ENCODE peak calls at places on chromosome 14, in six cellular contexts. P is suprapubic skin; F is neural crest cell; J is fibroblast of lung; O is activated CD8-positive, alpha-beta T cell treated with anti-CD3 and anti-CD28 coated beads for 36 hours; U is AG09319. W is an unnamed sample.

GRCh38 chr14:33432407-33433023 is 493.8 kb downstream of the NPAS3 start:
- DNase-seq in F (no peak), O (peak), P (no peak), J (peak), U (peak), W (no peak)

GRCh38 chr14:85079842-85080741 is 449.9 kb upstream of the FLRT2 start:
- DNase-seq in O (no peak), J (no peak), F (no peak), P (no peak), U (no peak), W (no peak)

GRCh38 chr14:32710351-32711102 is 228.2 kb upstream of the NPAS3 start:
- DNase-seq in U (no peak), P (no peak), J (peak), O (no peak), F (no peak), W (no peak)

GRCh38 chr14:80387563-80387981 is 176.3 kb upstream of the DIO2 start:
- DNase-seq in P (no peak), U (no peak), J (no peak), O (no peak), F (no peak), W (no peak)

GRCh38 chr14:42950363-42950762 is 1343.7 kb downstream of the LRFN5 start:
- DNase-seq in U (no peak), P (no peak), J (no peak), O (no peak), F (no peak), W (no peak)

GRCh38 chr14:105481886-105482454 is 4.7 kb upstream of the CRIP1 start:
- DNase-seq in U (peak), P (peak), O (peak), F (peak), J (peak), W (peak)

GRCh38 chr14:104843442-104844305 is 21.4 kb upstream of the CEP170B start:
- DNase-seq in O (no peak), J (no peak), P (peak), F (no peak), U (no peak), W (peak)

GRCh38 chr14:21768116-21768874 is 94.7 kb upstream of the OR4E1 start:
- DNase-seq in F (no peak), J (no peak), P (no peak), O (peak), U (no peak), W (no peak)

GRCh38 chr14:32077081-32078029 is at the start of gene ARHGAP5:
- DNase-seq in P (peak), O (peak), U (no peak), F (peak), J (peak), W (peak)

GRCh38 chr14:96167224-96168148 is 37.2 kb upstream of the BDKRB2 start:
- DNase-seq in J (peak), F (no peak), O (no peak), U (peak), P (peak), W (no peak)

GRCh38 chr14:76708028-76708427 is 53.2 kb upstream of the VASH1 start:
- DNase-seq in J (peak), F (no peak), O (no peak), P (no peak), U (no peak), W (no peak)

GRCh38 chr14:81694419-81694818 is 160.8 kb upstream of the SEL1L start:
- DNase-seq in F (no peak), O (no peak), J (no peak), P (no peak), U (no peak), W (no peak)

GRCh38 chr14:22721213-22721612 is 45.3 kb upstream of the OXA1L start:
- DNase-seq in O (no peak), J (no peak), P (no peak), F (no peak), U (no peak), W (no peak)

GRCh38 chr14:104794641-104795467 is 694 bp downstream of the AKT1 start:
- DNase-seq in U (no peak), F (no peak), O (peak), J (peak), P (no peak), W (peak)

GRCh38 chr14:98931911-98932310 is 340.1 kb downstream of the BCL11B start:
- DNase-seq in P (peak), U (no peak), J (no peak), F (no peak), O (peak), W (no peak)

GRCh38 chr14:96149131-96149530 is 55.5 kb upstream of the BDKRB2 start:
- DNase-seq in F (no peak), O (no peak), J (no peak), U (no peak), P (peak), W (peak)

GRCh38 chr14:61928300-61928699 is 166.1 kb downstream of the SNAPC1 start:
- DNase-seq in O (no peak), J (no peak), F (no peak), P (no peak), U (no peak), W (no peak)

GRCh38 chr14:52313903-52314481 is at the start of gene PTGER2:
- DNase-seq in U (peak), F (peak), O (peak), J (peak), P (peak), W (peak)

GRCh38 chr14:56514663-56515371 is 64.8 kb upstream of the TMEM260 start:
- DNase-seq in U (no peak), F (no peak), O (peak), P (no peak), J (peak), W (no peak)

GRCh38 chr14:61281186-61281676 is at the start of gene TMEM30B:
- DNase-seq in O (peak), P (peak), U (no peak), F (no peak), J (no peak), W (no peak)

GRCh38 chr14:37230551-37231194 is 32.9 kb downstream of the MIPOL1 start:
- DNase-seq in F (no peak), J (peak), U (peak), P (no peak), O (no peak), W (no peak)

GRCh38 chr14:96586921-96587822 is 85.0 kb downstream of the PAPOLA start:
- DNase-seq in U (no peak), O (no peak), P (no peak), J (peak), F (no peak), W (no peak)

GRCh38 chr14:26401170-26401968 is 196.5 kb downstream of the NOVA1 start:
- DNase-seq in O (no peak), F (no peak), P (no peak), J (no peak), U (no peak), W (no peak)

GRCh38 chr14:103273145-103273846 is 60.7 kb upstream of the EIF5 start:
- DNase-seq in J (no peak), P (no peak), O (no peak), U (no peak), F (no peak), W (no peak)

GRCh38 chr14:22520235-22520634 is 68.8 kb downstream of the DAD1 start:
- DNase-seq in O (no peak), F (no peak), J (peak), U (no peak), P (no peak), W (no peak)

GRCh38 chr14:76371066-76371465 is 4.9 kb upstream of the ESRRB start:
- DNase-seq in F (no peak), P (no peak), U (no peak), O (no peak), J (no peak), W (no peak)

GRCh38 chr14:56172074-56172473 is 53.9 kb downstream of the PELI2 start:
- DNase-seq in O (no peak), F (no peak), U (no peak), J (no peak), P (no peak), W (no peak)

GRCh38 chr14:44586910-44587309 is 79.8 kb upstream of the FSCB start:
- DNase-seq in O (no peak), U (no peak), F (no peak), J (no peak), P (no peak), W (no peak)

GRCh38 chr14:22685467-22685866 is 41.3 kb upstream of the OR6J1 start:
- DNase-seq in O (no peak), U (no peak), P (no peak), J (no peak), F (no peak), W (no peak)

GRCh38 chr14:71651228-71651627 is 281.0 kb upstream of the RGS6 start:
- DNase-seq in P (no peak), J (peak), U (peak), F (no peak), O (no peak), W (no peak)

GRCh38 chr14:99081880-99082279 is 190.1 kb downstream of the BCL11B start:
- DNase-seq in P (no peak), O (no peak), J (no peak), F (no peak), U (no peak), W (no peak)

GRCh38 chr14:46902837-46903236 is 251.3 kb upstream of the RPL10L start:
- DNase-seq in O (no peak), P (no peak), U (no peak), F (no peak), J (no peak), W (no peak)

GRCh38 chr14:94581127-94581999 is at the start of gene SERPINA5:
- DNase-seq in F (peak), J (no peak), O (no peak), P (peak), U (no peak), W (no peak)

GRCh38 chr14:71739273-71739990 is 192.8 kb upstream of the RGS6 start:
- DNase-seq in U (no peak), P (no peak), J (no peak), O (no peak), F (no peak), W (no peak)

GRCh38 chr14:64800000-64800399 is 79.7 kb downstream of the SPTB start:
- DNase-seq in F (no peak), U (no peak), P (no peak), J (peak), O (peak), W (no peak)

GRCh38 chr14:50714452-50715073 is 46.5 kb upstream of the SAV1 start:
- DNase-seq in U (no peak), F (no peak), O (peak), P (no peak), J (peak), W (no peak)

GRCh38 chr14:104865631-104866441 is 768 bp downstream of the CEP170B start:
- DNase-seq in P (peak), J (peak), U (peak), F (peak), O (peak), W (no peak)

GRCh38 chr14:22875003-22875747 is 3.6 kb downstream of the LRP10 start:
- DNase-seq in U (no peak), J (no peak), P (no peak), O (no peak), F (no peak), W (no peak)

GRCh38 chr14:65833256-65833880 is 420.8 kb downstream of the FUT8 start:
- DNase-seq in F (no peak), U (peak), J (no peak), O (no peak), P (no peak), W (no peak)

GRCh38 chr14:65834812-65835211 is 422.3 kb downstream of the FUT8 start:
- DNase-seq in U (no peak), P (no peak), J (no peak), F (no peak), O (no peak), W (no peak)

GRCh38 chr14:65835501-65835900 is 423.0 kb downstream of the FUT8 start:
- DNase-seq in F (no peak), J (no peak), U (no peak), O (no peak), P (no peak), W (no peak)

GRCh38 chr14:65834051-65834450 is 421.5 kb downstream of the FUT8 start:
- DNase-seq in F (no peak), U (no peak), J (no peak), O (no peak), P (no peak), W (no peak)

DNA sequence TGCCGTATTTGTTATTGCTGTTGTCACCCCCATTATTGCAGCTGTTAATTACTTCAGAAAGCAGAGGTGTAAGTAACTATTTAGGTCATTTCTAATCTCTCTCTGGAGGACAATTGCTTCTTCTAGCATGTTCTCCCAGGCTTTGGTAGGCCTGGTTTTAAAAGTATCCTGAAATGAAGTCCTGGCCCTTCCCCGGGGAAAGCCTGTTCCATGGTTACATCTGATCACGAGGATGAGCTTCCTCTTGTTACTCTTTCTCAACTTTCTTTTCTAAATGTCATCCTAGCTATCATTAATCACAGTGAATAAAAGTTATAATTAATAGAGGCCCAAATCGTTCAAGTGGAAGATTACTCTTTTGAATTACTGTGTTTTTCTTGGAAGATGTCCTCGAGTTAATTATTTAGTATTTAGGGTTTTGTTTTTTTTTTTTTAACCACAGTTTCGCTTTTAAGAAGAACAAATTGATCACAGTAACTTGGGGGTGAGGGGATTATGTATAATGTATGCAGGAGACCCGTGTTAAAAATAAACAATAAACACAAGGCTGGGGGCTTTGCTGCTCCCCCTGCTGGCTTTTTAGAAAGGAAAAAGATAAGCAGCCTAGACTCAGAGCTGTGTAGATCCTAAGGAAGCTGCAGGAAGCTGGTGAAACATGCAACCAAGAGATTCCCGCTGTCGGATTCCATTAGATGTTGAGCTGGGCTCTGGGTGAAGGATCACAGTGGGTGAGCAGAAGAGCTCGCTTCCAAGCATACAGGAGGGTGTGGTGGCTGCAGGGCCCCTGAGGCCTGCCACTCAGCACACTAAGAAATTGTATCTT is 420.1 kb downstream of the FUT8 start:
- DNase-seq in U (no peak), F (no peak), J (peak), O (no peak), P (no peak), W (no peak)
- TF ChIP-seq CTCF in U (peak), F (peak), J (peak), O (peak), P (no peak), W (no peak)

DNA sequence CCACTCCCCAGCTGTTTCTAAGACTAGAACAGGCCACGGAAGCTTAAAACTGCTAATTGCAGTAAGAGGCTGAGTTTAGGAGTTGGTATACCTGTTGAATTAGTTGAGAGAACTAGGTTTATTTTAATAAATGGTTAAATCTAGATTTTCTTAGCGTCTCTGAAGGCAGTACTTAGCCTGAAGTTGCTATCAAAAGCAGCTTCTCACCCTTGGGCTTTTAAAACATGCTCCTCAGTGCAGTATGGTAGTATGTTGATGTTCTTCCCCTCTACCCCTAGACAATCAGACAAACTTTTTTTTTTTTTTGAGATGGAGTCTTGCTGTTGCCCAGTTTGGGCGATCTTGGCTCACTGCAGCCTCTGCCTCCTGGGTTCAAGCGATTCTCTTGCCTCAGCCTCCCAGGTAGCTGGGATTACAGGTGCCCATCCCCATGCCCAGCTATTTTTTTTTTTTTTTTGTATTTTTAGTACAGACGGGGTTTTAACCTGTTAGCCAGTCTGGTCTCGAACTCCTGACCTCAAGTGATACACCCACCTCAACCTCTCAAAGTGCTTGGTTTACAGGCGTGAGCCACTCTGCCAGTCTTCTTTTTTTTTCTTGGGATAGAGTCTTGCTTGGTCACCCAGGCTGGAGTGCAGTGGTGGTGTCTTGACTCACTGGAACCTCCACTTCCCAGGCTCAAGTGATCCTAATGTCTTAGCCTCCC is 6.8 kb downstream of the SRSF5 start:
- DNase-seq in P (no peak), J (no peak), U (no peak), F (no peak), O (no peak), W (no peak)
- TF ChIP-seq CTCF in P (no peak), J (no peak), U (no peak), F (no peak), O (no peak), W (no peak)

DNA sequence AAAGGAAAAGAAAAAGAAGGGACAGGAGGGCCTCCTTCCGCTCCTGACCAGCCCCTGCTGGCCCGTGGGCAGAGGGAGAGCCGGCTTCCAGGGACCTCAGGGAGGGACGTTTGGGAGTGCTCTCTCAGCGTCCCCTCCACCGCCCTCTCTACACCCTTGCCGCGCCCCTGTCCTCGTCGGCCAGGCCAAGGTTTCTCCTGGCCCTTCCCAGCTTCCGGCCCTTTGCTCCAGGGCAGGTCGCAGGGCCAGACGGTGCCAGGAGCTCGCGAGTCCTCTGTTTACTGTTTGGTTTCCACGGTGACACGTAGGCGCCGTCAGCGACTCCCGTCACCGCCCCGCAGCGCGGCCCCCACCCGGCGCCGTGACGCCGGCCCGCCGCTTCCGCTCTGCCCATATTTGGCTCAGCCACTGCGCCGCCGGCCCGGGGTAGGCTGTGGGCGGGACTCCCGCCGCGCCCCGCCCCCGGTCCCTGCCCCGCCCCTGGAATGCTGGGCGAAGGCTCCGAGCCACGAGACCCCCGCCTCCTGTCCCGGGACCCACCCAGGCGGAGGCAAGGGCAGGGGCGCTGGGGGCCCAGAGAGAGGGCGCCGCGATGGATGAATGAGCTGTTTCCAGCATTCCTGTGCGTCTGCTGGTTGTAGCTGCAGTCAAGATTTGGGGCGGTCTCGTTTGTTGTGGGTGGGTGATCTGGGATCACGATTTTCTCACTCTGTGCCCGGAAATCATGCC is 15.5 kb downstream of the FOS start:
- DNase-seq in U (peak), P (peak), F (peak), O (peak), J (peak), W (peak)
- TF ChIP-seq CTCF in U (no peak), P (no peak), F (no peak), O (no peak), J (no peak), W (no peak)

GRCh38 chr14:90396342-90397339 is at the start of gene CALM1:
- DNase-seq in J (peak), F (peak), O (peak), U (peak), P (peak), W (peak)

GRCh38 chr14:90398841-90399540 is 2.2 kb downstream of the CALM1 start:
- DNase-seq in U (no peak), O (no peak), F (no peak), J (no peak), P (no peak), W (no peak)

GRCh38 chr14:90399541-90400444 is 3.0 kb downstream of the CALM1 start:
- DNase-seq in P (peak), U (peak), O (peak), F (peak), J (peak), W (peak)

GRCh38 chr14:90397401-90398314 is 829 bp downstream of the CALM1 start:
- DNase-seq in F (peak), P (peak), O (peak), U (no peak), J (peak), W (peak)

GRCh38 chr14:90398315-90398811 is 1.5 kb downstream of the CALM1 start:
- DNase-seq in J (no peak), O (peak), P (peak), F (peak), U (no peak), W (peak)
- TF ChIP-seq CTCF in J (no peak), O (no peak), P (no peak), F (no peak), U (no peak), W (no peak)

GRCh38 chr14:58272589-58273372 is 25.6 kb upstream of the ARID4A start:
- DNase-seq in U (peak), F (no peak), J (peak), P (no peak), O (no peak), W (no peak)
- TF ChIP-seq CTCF in U (no peak), F (peak), J (no peak), P (no peak), O (no peak), W (no peak)

GRCh38 chr14:101960225-101960624 is 4.1 kb upstream of the DYNC1H1 start:
- DNase-seq in F (peak), J (no peak), P (no peak), U (no peak), O (peak), W (no peak)
- TF ChIP-seq CTCF in F (peak), J (peak), P (peak), U (peak), O (peak), W (no peak)

GRCh38 chr14:20683896-20684661 is at the start of gene RNASE4:
- DNase-seq in P (peak), O (peak), U (no peak), F (peak), J (peak), W (peak)

GRCh38 chr14:20681348-20682126 is 2.8 kb upstream of the RNASE4 start:
- DNase-seq in O (peak), F (peak), U (peak), P (peak), J (peak), W (peak)

GRCh38 chr14:20682127-20682434 is 2.3 kb upstream of the RNASE4 start:
- DNase-seq in J (no peak), F (no peak), U (no peak), O (no peak), P (no peak), W (no peak)

GRCh38 chr14:20683125-20683895 is 1.1 kb upstream of the RNASE4 start:
- DNase-seq in U (peak), F (peak), P (peak), J (peak), O (peak), W (peak)

GRCh38 chr14:20682435-20683124 is 1.8 kb upstream of the RNASE4 start:
- DNase-seq in U (peak), J (peak), P (peak), F (peak), O (peak), W (peak)
- TF ChIP-seq CTCF in U (no peak), J (no peak), P (no peak), F (no peak), O (no peak), W (no peak)

GRCh38 chr14:54046250-54046649 is 89.6 kb upstream of the BMP4 start:
- DNase-seq in U (no peak), O (no peak), P (no peak), F (no peak), J (no peak), W (no peak)
- TF ChIP-seq CTCF in U (no peak), O (no peak), P (no peak), F (no peak), J (no peak), W (no peak)

W was measured in mesothelial cell of epicardium.